ENCODE peak calls at places on chromosomes 16 and 17, in five cellular contexts. J, A, P, M and E are unnamed samples.
A peak's percentile ranks its signal among the peaks of the same experiment; 100 is the strongest.

GRCh38 chr17:75531724-75532090 is 6.2 kb downstream of the LLGL2 start:
- DNase-seq in M (no peak), P (no peak), J (no peak), A (no peak), E (no peak)

GRCh38 chr16:12971216-12971615 is 69.8 kb downstream of the SHISA9 start:
- DNase-seq in A (no peak), M (peak; percentile 100), P (no peak), J (no peak), E (no peak)

GRCh38 chr16:86494039-86494564 is 16.2 kb upstream of the FOXF1 start:
- DNase-seq in M (no peak), A (no peak), J (no peak), P (no peak), E (no peak)

GRCh38 chr17:51741447-51741846 is 417.1 kb downstream of the CA10 start:
- DNase-seq in M (no peak), P (no peak), A (no peak), J (no peak), E (no peak)

GRCh38 chr16:86984975-86985655 is 332.1 kb downstream of the C16orf95 start:
- DNase-seq in A (no peak), P (no peak), M (no peak), J (no peak), E (peak; percentile 46)

GRCh38 chr17:83050651-83051422 is 28.6 kb upstream of the METRNL start:
- DNase-seq in A (no peak), P (no peak), J (no peak), M (no peak), E (peak; percentile 35)

GRCh38 chr17:74641224-74641948 is 17.8 kb upstream of the CD300E start:
- DNase-seq in P (no peak), J (no peak), A (no peak), M (no peak), E (no peak)

GRCh38 chr17:15463363-15463762 is 4.1 kb downstream of the CDRT4 start:
- DNase-seq in J (no peak), P (no peak), A (no peak), M (no peak), E (peak; percentile 78)

GRCh38 chr17:36182176-36183000 is 6.0 kb upstream of the TBC1D3B start:
- DNase-seq in J (no peak), M (no peak), A (no peak), P (no peak), E (peak; percentile 67)

GRCh38 chr16:30063893-30064745 is 1.4 kb upstream of the ALDOA start:
- DNase-seq in J (peak; percentile 70), P (peak; percentile 63), M (peak; percentile 91), A (peak; percentile 70), E (peak; percentile 56)

GRCh38 chr17:7043195-7043543 is 723 bp downstream of the SLC16A11 start:
- DNase-seq in J (no peak), P (no peak), A (no peak), M (no peak), E (no peak)

GRCh38 chr17:499836-500543 is 147.4 kb upstream of the RPH3AL start:
- DNase-seq in P (no peak), A (no peak), M (no peak), J (peak; percentile 38), E (no peak)

GRCh38 chr16:19774024-19774423 is 56.0 kb downstream of the IQCK start:
- DNase-seq in J (no peak), M (no peak), A (no peak), P (no peak), E (no peak)

GRCh38 chr16:52549011-52549692 is 2.2 kb upstream of the TOX3 start:
- DNase-seq in P (no peak), A (no peak), M (no peak), J (no peak), E (no peak)

GRCh38 chr16:72122308-72122707 is 28.7 kb downstream of the DHX38 start:
- DNase-seq in P (no peak), M (no peak), A (no peak), J (no peak), E (no peak)

GRCh38 chr17:73297934-73298861 is 13.6 kb downstream of the CDC42EP4 start:
- DNase-seq in J (no peak), A (no peak), M (peak; percentile 59), P (no peak), E (no peak)

GRCh38 chr17:600576-601301 is 113.9 kb downstream of the VPS53 start:
- DNase-seq in J (no peak), M (no peak), A (no peak), P (no peak), E (peak; percentile 65)

GRCh38 chr16:62752837-62753236 is 716.6 kb upstream of the CDH8 start:
- DNase-seq in P (no peak), M (no peak), A (no peak), J (no peak), E (no peak)

GRCh38 chr17:80347536-80347935 is 67.4 kb upstream of the ENDOV start:
- DNase-seq in A (no peak), P (no peak), J (no peak), M (no peak), E (no peak)

GRCh38 chr16:24939224-24939623 is 75.9 kb downstream of the ARHGAP17 start:
- DNase-seq in P (no peak), J (no peak), A (no peak), M (no peak), E (no peak)

GRCh38 chr16:83574388-83574787 is 233.4 kb upstream of the HSBP1 start:
- DNase-seq in P (no peak), A (no peak), M (no peak), J (no peak), E (peak; percentile 97)

GRCh38 chr17:81329927-81330883 is 35.1 kb upstream of the SLC38A10 start:
- DNase-seq in P (no peak), M (no peak), J (no peak), A (no peak), E (peak; percentile 24)

GRCh38 chr16:56362057-56362655 is 63.2 kb downstream of the AMFR start:
- DNase-seq in J (no peak), A (no peak), P (no peak), M (no peak), E (no peak)

GRCh38 chr16:3022697-3023414 is 886 bp downstream of the HCFC1R1 start:
- DNase-seq in A (no peak), P (no peak), M (no peak), J (peak; percentile 30), E (peak; percentile 84)

GRCh38 chr16:49854227-49855203 is 1.4 kb downstream of the ZNF423 start:
- DNase-seq in P (no peak), J (no peak), A (no peak), M (peak; percentile 48), E (peak; percentile 20)

GRCh38 chr17:75478508-75478907 is 22.1 kb downstream of the TMEM94 start:
- DNase-seq in P (no peak), A (no peak), M (no peak), J (no peak), E (no peak)

GRCh38 chr17:49727353-49727752 is 19.6 kb upstream of the SLC35B1 start:
- DNase-seq in A (no peak), J (no peak), M (peak; percentile 79), P (no peak), E (no peak)

GRCh38 chr17:2933606-2934005 is 129.8 kb downstream of the OR1D5 start:
- DNase-seq in M (no peak), J (no peak), P (no peak), A (no peak), E (no peak)

GRCh38 chr17:17840751-17841591 is 4.2 kb upstream of the SREBF1 start:
- DNase-seq in J (no peak), A (no peak), P (no peak), M (peak; percentile 66), E (peak; percentile 53)

GRCh38 chr17:49995055-49995738 is at the start of gene DLX3:
- DNase-seq in A (no peak), M (peak; percentile 97), J (no peak), P (no peak), E (peak; percentile 91)

GRCh38 chr16:22317001-22317530 is 19.9 kb downstream of the POLR3E start:
- DNase-seq in A (no peak), M (no peak), J (no peak), P (no peak), E (no peak)

GRCh38 chr17:27873746-27874145 is 19.4 kb downstream of the LYRM9 start:
- DNase-seq in M (no peak), P (no peak), J (no peak), A (no peak), E (no peak)

GRCh38 chr17:81291662-81292061 is 3.4 kb downstream of the SLC38A10 start:
- DNase-seq in A (peak; percentile 86), J (peak; percentile 74), M (peak; percentile 81), P (peak; percentile 66), E (peak; percentile 78)

GRCh38 chr17:80414508-80414802 is 512 bp upstream of the ENDOV start:
- DNase-seq in J (no peak), P (no peak), A (no peak), M (peak; percentile 55), E (no peak)